ENCODE peak calls at places on chromosomes 12 and 14, in five cellular contexts. S is AG04449, D is fibroblast of mammary gland, E is A673, F is heart right ventricle. T is an unnamed sample.
A peak's percentile ranks its signal among the peaks of the same experiment; 100 is the strongest.

GRCh38 chr12:13210543-13211190 is 14.1 kb downstream of the EMP1 start:
- DNase-seq in S (no peak), E (no peak), D (no peak), F (no peak), T (no peak)

GRCh38 chr14:33617154-33617553 is 333.7 kb downstream of the EGLN3 start:
- DNase-seq in E (peak; percentile 40), S (peak; percentile 9), F (no peak), D (peak; percentile 91), T (no peak)

GRCh38 chr12:110920324-110920910 is at the start of gene MYL2:
- DNase-seq in E (no peak), S (no peak), F (peak; percentile 57), D (no peak), T (no peak)

GRCh38 chr12:29030006-29030405 is 119.1 kb upstream of the FAR2 start:
- DNase-seq in D (peak; percentile 24), F (no peak), S (no peak), E (no peak), T (no peak)

GRCh38 chr12:80490329-80490728 is 46.3 kb downstream of the PTPRQ start:
- DNase-seq in F (no peak), E (no peak), S (no peak), D (no peak), T (no peak)

GRCh38 chr12:116320839-116321238 is 43.3 kb upstream of the MED13L start:
- DNase-seq in F (no peak), E (no peak), S (no peak), D (peak; percentile 84), T (no peak)

GRCh38 chr14:92948647-92949046 is 25.7 kb downstream of the CHGA start:
- DNase-seq in S (no peak), E (no peak), F (no peak), D (no peak), T (no peak)

GRCh38 chr14:59944909-59945308 is 25.0 kb downstream of the LRRC9 start:
- DNase-seq in E (no peak), S (no peak), D (no peak), F (no peak), T (no peak)

GRCh38 chr12:25433581-25434325 is 119.3 kb downstream of the LMNTD1 start:
- DNase-seq in D (peak; percentile 49), S (no peak), F (no peak), E (peak; percentile 6), T (no peak)

GRCh38 chr14:106417224-106418049 is 891.1 kb downstream of the TMEM121 start:
- DNase-seq in D (peak; percentile 36), S (no peak), F (peak; percentile 47), E (peak; percentile 75), T (peak; percentile 83)
- TF ChIP-seq CTCF in D (peak; percentile 41), S (peak; percentile 1), F (peak; percentile 62), E (peak; percentile 98), T (peak; percentile 60)

DNA sequence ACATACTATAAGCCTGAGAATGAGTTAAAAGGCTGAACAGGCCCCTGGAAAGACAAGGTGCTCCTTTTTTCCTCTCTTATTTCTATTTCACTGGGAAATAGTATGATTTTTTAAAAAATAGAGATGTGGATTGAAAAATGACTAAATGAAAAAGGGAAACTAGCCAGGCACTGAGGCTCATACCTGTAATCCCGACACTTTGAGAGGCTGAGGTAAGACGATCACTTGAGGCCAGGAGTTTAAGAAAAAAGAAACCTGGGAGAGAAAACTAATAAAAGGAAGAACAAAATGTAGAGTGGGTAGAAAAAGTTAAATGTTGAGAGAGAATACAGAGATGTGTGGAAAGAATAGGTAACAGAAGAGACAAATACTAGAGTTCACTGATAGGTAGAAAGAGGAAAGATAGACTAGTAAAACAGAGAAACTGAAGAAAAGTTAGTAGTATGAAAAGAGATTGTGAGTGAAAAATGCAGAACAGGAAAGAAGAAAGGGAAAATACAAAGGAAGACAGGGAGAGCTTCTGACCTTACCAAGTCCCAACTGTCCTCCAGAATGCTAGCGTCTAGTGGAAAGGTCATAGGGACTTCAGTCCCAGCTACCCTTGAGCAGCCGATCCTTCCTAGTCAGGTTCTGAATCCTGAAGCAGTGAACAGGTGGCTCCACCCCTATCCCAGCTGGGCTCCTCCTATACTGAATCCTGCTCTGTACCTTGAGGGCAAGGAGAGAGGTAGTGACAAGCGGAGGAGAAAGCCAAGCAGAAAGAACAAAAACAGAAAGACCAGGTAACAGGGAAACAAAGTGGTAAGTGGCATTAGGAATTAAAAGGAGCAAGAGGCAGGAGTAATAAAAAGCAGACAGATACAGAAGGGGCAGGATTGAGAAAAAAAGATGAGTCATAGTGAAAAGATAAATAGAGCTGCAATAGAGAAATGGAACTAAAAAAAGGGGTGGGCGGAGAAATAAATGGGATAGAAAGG is 7.3 kb downstream of the TMEM116 start:
- DNase-seq in S (no peak), D (peak; percentile 44), E (no peak), F (no peak), T (peak; percentile 63)
- H3K4me3 ChIP-seq in S (no peak overlapping the region), D (no peak overlapping the region), E (no peak overlapping the region), F (peak overlapping the region; percentile 27), T (peak overlapping the region; percentile 27)

GRCh38 chr12:92539966-92540791 is 162.6 kb upstream of the PLEKHG7 start:
- DNase-seq in F (peak; percentile 42), E (peak; percentile 59), S (no peak), D (no peak), T (no peak)
- TF ChIP-seq CTCF in F (peak; percentile 14), E (no peak), S (no peak), D (no peak), T (no peak)

GRCh38 chr12:53992377-53992776 is 7.4 kb downstream of the HOXC10 start:
- DNase-seq in D (no peak), S (no peak), F (no peak), E (no peak), T (no peak)

GRCh38 chr12:53988519-53989226 is 3.7 kb downstream of the HOXC10 start:
- DNase-seq in F (no peak), E (no peak), S (no peak), D (no peak), T (no peak)

GRCh38 chr12:53989227-53990113 is 4.5 kb downstream of the HOXC10 start:
- DNase-seq in D (peak; percentile 71), S (no peak), E (peak; percentile 94), F (no peak), T (no peak)

GRCh38 chr12:53990311-53991076 is 5.5 kb downstream of the HOXC10 start:
- DNase-seq in F (no peak), E (no peak), D (peak; percentile 63), S (no peak), T (no peak)

DNA sequence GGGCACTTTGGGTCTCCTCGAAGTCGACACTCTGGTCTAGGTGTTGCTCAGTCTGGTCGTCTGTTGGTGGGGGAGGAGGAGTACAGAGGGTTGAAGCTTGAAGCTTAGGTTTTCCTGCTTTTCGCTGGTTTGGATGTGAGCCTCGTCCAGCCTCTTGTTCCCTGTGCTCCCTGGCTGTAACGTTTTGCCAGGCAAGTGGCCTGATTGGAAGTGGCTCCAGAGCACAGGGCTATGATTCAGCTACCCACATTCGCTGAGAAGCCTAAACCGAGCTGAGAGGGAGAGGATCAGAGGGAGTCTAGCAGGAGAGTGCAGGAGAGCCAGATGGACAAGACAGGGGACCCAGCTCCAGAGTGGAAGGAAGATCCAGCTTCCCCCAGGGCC is 6.1 kb downstream of the HOXC10 start:
- DNase-seq in D (peak; percentile 88), F (no peak), S (no peak), E (no peak), T (no peak)
- H3K4me3 ChIP-seq in D (peak overlapping the region; percentile 27), F (no peak overlapping the region), S (peak overlapping the region; percentile 96), E (no peak overlapping the region), T (no peak overlapping the region)

GRCh38 chr12:126369487-126370463 is 1304.5 kb downstream of the AACS start:
- DNase-seq in E (peak; percentile 65), D (peak; percentile 34), S (no peak), F (no peak), T (no peak)
- TF ChIP-seq CTCF in E (peak; percentile 48), D (peak; percentile 7), S (no peak), F (no peak), T (no peak)

GRCh38 chr14:75450381-75451276 is 22.8 kb downstream of the JDP2 start:
- DNase-seq in E (no peak), D (peak; percentile 51), F (peak; percentile 54), S (no peak), T (peak; percentile 62)

GRCh38 chr14:75448209-75448608 is 20.4 kb downstream of the JDP2 start:
- DNase-seq in E (no peak), D (peak; percentile 46), F (no peak), S (no peak), T (no peak)

GRCh38 chr14:75446447-75446846 is 18.6 kb downstream of the JDP2 start:
- DNase-seq in D (no peak), F (no peak), E (no peak), S (no peak), T (no peak)

GRCh38 chr14:75452324-75452723 is 24.5 kb downstream of the JDP2 start:
- DNase-seq in E (no peak), S (no peak), D (peak; percentile 46), F (peak; percentile 34), T (no peak)

DNA sequence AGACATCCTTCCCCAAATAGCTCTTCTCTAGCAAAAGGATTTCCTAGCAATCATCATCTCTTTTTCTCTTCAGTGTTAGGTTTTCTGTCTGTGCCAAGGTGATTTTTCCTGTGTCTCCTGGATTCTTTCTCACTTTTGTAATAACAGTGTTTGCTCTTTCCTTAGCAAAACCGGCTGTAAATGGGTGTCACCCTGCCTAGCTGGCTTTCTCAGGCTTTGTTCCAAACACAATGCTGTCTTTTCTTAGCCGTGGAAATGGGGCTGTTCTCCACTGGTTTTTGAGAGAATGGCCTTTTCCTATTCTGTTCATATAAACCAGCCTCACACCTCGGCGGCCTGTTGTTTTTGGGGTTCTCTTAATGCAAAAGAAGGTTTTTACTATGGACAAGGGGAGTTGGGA is 21.9 kb downstream of the JDP2 start:
- DNase-seq in D (no peak), E (no peak), S (no peak), F (no peak), T (no peak)
- H3K4me3 ChIP-seq in D (no peak overlapping the region), E (no peak overlapping the region), S (no peak overlapping the region), F (no peak overlapping the region), T (no peak overlapping the region)

GRCh38 chr12:117850048-117850447 is 118.7 kb downstream of the KSR2 start:
- DNase-seq in S (no peak), E (peak; percentile 60), D (peak; percentile 51), F (no peak), T (no peak)
- TF ChIP-seq CTCF in S (peak; percentile 81), E (peak; percentile 88), D (peak; percentile 96), F (peak; percentile 85), T (peak; percentile 88)

T was measured in lower lobe of right lung.